ENCODE peak calls at places on chromosomes 5 and 9, in six cellular contexts. G, R, Y, V, K and O are unnamed samples.

GRCh38 chr9:26756881-26757280 is 135.7 kb downstream of the CAAP1 start:
- DNase-seq in G (peak), R (no peak), Y (no peak), V (no peak), K (no peak), O (no peak)

GRCh38 chr9:4069457-4070162 is 230.3 kb downstream of the GLIS3 start:
- DNase-seq in G (no peak), R (no peak), Y (no peak), V (no peak), K (no peak), O (no peak)

GRCh38 chr5:166302189-166302588 is 1989.3 kb upstream of the WWC1 start:
- DNase-seq in G (no peak), R (no peak), Y (no peak), V (no peak), K (no peak), O (no peak)

GRCh38 chr9:36431078-36431477 is 31.0 kb upstream of the RNF38 start:
- DNase-seq in G (no peak), R (no peak), Y (no peak), V (no peak), K (no peak), O (no peak)

GRCh38 chr9:74920944-74921626 is 31.6 kb downstream of the C9orf40 start:
- DNase-seq in G (no peak), R (no peak), Y (no peak), V (no peak), K (no peak), O (no peak)

GRCh38 chr9:128101690-128102089 is 25.8 kb downstream of the PTGES2 start:
- DNase-seq in G (no peak), R (no peak), Y (no peak), V (no peak), K (no peak), O (no peak)

GRCh38 chr9:36748322-36748899 is 175.7 kb downstream of the MELK start:
- DNase-seq in G (no peak), R (no peak), Y (peak), V (peak), K (peak), O (peak)

GRCh38 chr5:10562202-10563131 is 1.4 kb upstream of the ANKRD33B start:
- DNase-seq in G (no peak), R (peak), Y (no peak), V (peak), K (no peak), O (no peak)

GRCh38 chr5:61731267-61731945 is 399.3 kb downstream of the ZSWIM6 start:
- DNase-seq in G (no peak), R (no peak), Y (no peak), V (no peak), K (no peak), O (no peak)

GRCh38 chr9:70672136-70672535 is 257.7 kb upstream of the KLF9 start:
- DNase-seq in G (no peak), R (no peak), Y (peak), V (no peak), K (peak), O (no peak)

GRCh38 chr5:180343846-180344327 is 9.2 kb downstream of the GFPT2 start:
- DNase-seq in G (peak), R (no peak), Y (no peak), V (no peak), K (peak), O (no peak)

GRCh38 chr5:61866930-61867329 is 439.1 kb upstream of the KIF2A start:
- DNase-seq in G (no peak), R (no peak), Y (peak), V (peak), K (no peak), O (no peak)

GRCh38 chr5:1004598-1005361 is 3.8 kb upstream of the NKD2 start:
- DNase-seq in G (no peak), R (peak), Y (peak), V (peak), K (peak), O (peak)

GRCh38 chr9:126633881-126634558 is 20.3 kb downstream of the LMX1B start:
- DNase-seq in G (no peak), R (no peak), Y (no peak), V (no peak), K (no peak), O (no peak)

GRCh38 chr9:120583958-120584369 is 4.0 kb upstream of the CDK5RAP2 start:
- DNase-seq in G (no peak), R (peak), Y (peak), V (peak), K (peak), O (peak)

GRCh38 chr5:153794327-153794726 is 244.4 kb downstream of the FAM114A2 start:
- DNase-seq in G (no peak), R (no peak), Y (no peak), V (no peak), K (no peak), O (no peak)

GRCh38 chr5:119036101-119036762 is 34.7 kb upstream of the DMXL1 start:
- DNase-seq in G (no peak), R (no peak), Y (peak), V (no peak), K (peak), O (no peak)

GRCh38 chr5:53902524-53902923 is 342.1 kb downstream of the NDUFS4 start:
- DNase-seq in G (no peak), R (no peak), Y (no peak), V (no peak), K (no peak), O (no peak)

GRCh38 chr5:154793599-154794524 is 38.7 kb downstream of the LARP1 start:
- DNase-seq in G (no peak), R (no peak), Y (no peak), V (no peak), K (peak), O (no peak)

GRCh38 chr5:83256091-83256775 is 178.9 kb downstream of the XRCC4 start:
- DNase-seq in G (no peak), R (no peak), Y (peak), V (no peak), K (peak), O (no peak)

GRCh38 chr5:143977891-143978448 is 166.0 kb downstream of the HMHB1 start:
- DNase-seq in G (no peak), R (no peak), Y (no peak), V (no peak), K (no peak), O (no peak)

GRCh38 chr9:38694676-38695075 is 25.3 kb downstream of the FAM240B start:
- DNase-seq in G (no peak), R (no peak), Y (no peak), V (no peak), K (no peak), O (no peak)

GRCh38 chr9:31674264-31674663 is 710.2 kb upstream of the ACO1 start:
- DNase-seq in G (no peak), R (no peak), Y (no peak), V (no peak), K (no peak), O (no peak)

GRCh38 chr9:36101916-36102741 is 34.4 kb upstream of the GLIPR2 start:
- DNase-seq in G (no peak), R (no peak), Y (peak), V (no peak), K (peak), O (no peak)

GRCh38 chr5:159905496-159905895 is 10.8 kb upstream of the ADRA1B start:
- DNase-seq in G (no peak), R (peak), Y (peak), V (no peak), K (no peak), O (no peak)

GRCh38 chr9:90451804-90452203 is 190.8 kb downstream of the DIRAS2 start:
- DNase-seq in G (no peak), R (no peak), Y (no peak), V (no peak), K (no peak), O (no peak)